ENCODE peak calls at places on chromosome 15, in ten cellular contexts. R, Y, U, L, C, A, O, Z, W and T are unnamed samples.
A peak's percentile ranks its signal among the peaks of the same experiment; 100 is the strongest.

GRCh38 chr15:53807500-53807899 is 48.0 kb upstream of the WDR72 start:
- DNase-seq in R (no peak), W (no peak), U (no peak), Y (no peak), Z (no peak), C (no peak), A (no peak), O (no peak), L (no peak), T (no peak)

GRCh38 chr15:78092111-78093041 is at the start of gene SH2D7:
- DNase-seq in R (no peak), W (no peak), L (no peak), C (no peak), U (no peak), O (no peak), Z (no peak), Y (no peak), A (no peak), T (no peak)

GRCh38 chr15:99158626-99159412 is 53.9 kb downstream of the SYNM start:
- DNase-seq in L (no peak), A (no peak), Z (no peak), U (no peak), Y (no peak), C (no peak), W (no peak), O (no peak), R (no peak), T (no peak)

GRCh38 chr15:43204016-43204901 is 16.6 kb downstream of the EPB42 start:
- DNase-seq in W (peak; percentile 71), Z (peak; percentile 44), C (no peak), Y (peak; percentile 39), L (peak; percentile 52), O (peak; percentile 44), R (peak; percentile 70), U (peak; percentile 29), A (no peak), T (no peak)

GRCh38 chr15:45702041-45702440 is 67.2 kb downstream of the SQOR start:
- DNase-seq in W (no peak), C (no peak), A (no peak), U (no peak), Z (no peak), R (no peak), Y (no peak), O (no peak), L (no peak), T (no peak)

GRCh38 chr15:71171195-71171594 is 55.9 kb downstream of the THSD4 start:
- DNase-seq in W (no peak), Z (no peak), O (no peak), Y (no peak), R (no peak), U (no peak), C (no peak), A (no peak), L (no peak), T (no peak)

GRCh38 chr15:43969802-43970375 is 143.1 kb downstream of the WDR76 start:
- DNase-seq in C (no peak), Y (no peak), L (no peak), O (no peak), W (no peak), U (no peak), Z (no peak), R (no peak), A (no peak), T (no peak)

GRCh38 chr15:80455668-80456442 is 51.7 kb downstream of the ARNT2 start:
- DNase-seq in Z (peak; percentile 17), W (peak; percentile 78), R (peak; percentile 78), L (peak; percentile 89), C (peak; percentile 15), U (peak; percentile 37), Y (peak; percentile 59), O (peak; percentile 58), A (peak; percentile 85), T (peak; percentile 12)

GRCh38 chr15:85477730-85478129 is 97.3 kb downstream of the AKAP13 start:
- DNase-seq in R (no peak), C (no peak), U (no peak), O (no peak), Z (peak; percentile 27), L (no peak), W (no peak), Y (no peak), A (no peak), T (no peak)

GRCh38 chr15:40929730-40930429 is 740 bp downstream of the DLL4 start:
- DNase-seq in C (no peak), W (peak; percentile 91), O (peak; percentile 67), A (no peak), U (no peak), L (no peak), Y (no peak), R (no peak), Z (no peak), T (no peak)